ENCODE peak calls at places on chromosomes 6 and 20, in five cellular contexts. K, Q, C, I and E are unnamed samples.
A peak's percentile ranks its signal among the peaks of the same experiment; 100 is the strongest.

GRCh38 chr20:17471606-17472187 is 59.5 kb downstream of the BFSP1 start:
- DNase-seq in K (no peak), Q (no peak), C (no peak), I (no peak), E (no peak)

GRCh38 chr6:157323924-157324276 is 581 bp upstream of the TMEM242 start:
- DNase-seq in K (no peak), Q (no peak), C (peak; percentile 81), I (peak; percentile 81), E (no peak)

GRCh38 chr20:35695245-35695749 is 3.9 kb downstream of the NFS1 start:
- DNase-seq in K (no peak), Q (no peak), C (peak; percentile 67), I (no peak), E (no peak)

GRCh38 chr6:149938571-149939462 is 3.0 kb upstream of the ULBP2 start:
- DNase-seq in K (peak; percentile 68), Q (peak; percentile 34), C (no peak), I (no peak), E (peak; percentile 50)

GRCh38 chr6:134094436-134094835 is 42.0 kb upstream of the SLC2A12 start:
- DNase-seq in K (no peak), Q (no peak), C (no peak), I (no peak), E (no peak)

GRCh38 chr6:30568245-30568644 is 3.0 kb upstream of the ABCF1 start:
- DNase-seq in K (no peak), Q (no peak), C (no peak), I (peak; percentile 37), E (no peak)

GRCh38 chr6:152981989-152982767 is 663 bp downstream of the FBXO5 start:
- DNase-seq in K (no peak), Q (no peak), C (no peak), I (peak; percentile 64), E (no peak)

GRCh38 chr20:14751191-14751590 is 413.8 kb upstream of the FLRT3 start:
- DNase-seq in K (no peak), Q (no peak), C (no peak), I (no peak), E (no peak)

GRCh38 chr6:73774311-73774766 is 78.3 kb downstream of the CD109 start:
- DNase-seq in K (no peak), Q (peak; percentile 9), C (no peak), I (no peak), E (no peak)

GRCh38 chr6:43932259-43932900 is 162.4 kb downstream of the VEGFA start:
- DNase-seq in K (no peak), Q (no peak), C (no peak), I (no peak), E (no peak)

GRCh38 chr6:44386929-44387345 is 569 bp upstream of the CDC5L start:
- DNase-seq in K (no peak), Q (no peak), C (no peak), I (no peak), E (no peak)

GRCh38 chr6:152143359-152143758 is 335.9 kb downstream of the ESR1 start:
- DNase-seq in K (no peak), Q (no peak), C (peak; percentile 25), I (no peak), E (no peak)

GRCh38 chr20:57398901-57399535 is 7.8 kb downstream of the RBM38 start:
- DNase-seq in K (no peak), Q (no peak), C (no peak), I (no peak), E (no peak)

GRCh38 chr20:58025233-58025632 is 203.2 kb downstream of the ANKRD60 start:
- DNase-seq in K (no peak), Q (no peak), C (no peak), I (no peak), E (no peak)

GRCh38 chr20:22800161-22800560 is 215.8 kb upstream of the FOXA2 start:
- DNase-seq in K (no peak), Q (no peak), C (no peak), I (no peak), E (no peak)

GRCh38 chr20:62616728-62617621 is 25.3 kb upstream of the SLCO4A1 start:
- DNase-seq in K (peak; percentile 92), Q (no peak), C (peak; percentile 71), I (peak; percentile 82), E (peak; percentile 89)

GRCh38 chr20:61966492-61967244 is 99.0 kb downstream of the TAF4 start:
- DNase-seq in K (no peak), Q (no peak), C (peak; percentile 39), I (no peak), E (no peak)

GRCh38 chr6:30322527-30323501 is 3.9 kb upstream of the TRIM39 start:
- DNase-seq in K (no peak), Q (no peak), C (no peak), I (peak; percentile 69), E (no peak)

GRCh38 chr6:117544725-117545124 is 57.6 kb downstream of the GOPC start:
- DNase-seq in K (no peak), Q (no peak), C (no peak), I (peak; percentile 53), E (no peak)

GRCh38 chr6:7114744-7115451 is 7.1 kb downstream of the RREB1 start:
- DNase-seq in K (no peak), Q (no peak), C (no peak), I (peak; percentile 53), E (no peak)

GRCh38 chr20:63333241-63333836 is 27.8 kb downstream of the CHRNA4 start:
- DNase-seq in K (no peak), Q (no peak), C (no peak), I (no peak), E (no peak)

GRCh38 chr6:128541261-128541660 is 20.9 kb upstream of the PTPRK start:
- DNase-seq in K (no peak), Q (no peak), C (no peak), I (no peak), E (no peak)

GRCh38 chr6:148423601-148424270 is 81.1 kb downstream of the SASH1 start:
- DNase-seq in K (no peak), Q (no peak), C (no peak), I (no peak), E (no peak)

GRCh38 chr20:31990958-31991705 is 19.1 kb upstream of the CCM2L start:
- DNase-seq in K (no peak), Q (no peak), C (no peak), I (no peak), E (no peak)

GRCh38 chr6:10837692-10837996 is 695 bp downstream of the MAK start:
- DNase-seq in K (peak; percentile 8), Q (no peak), C (no peak), I (peak; percentile 64), E (peak; percentile 7)

GRCh38 chr6:161586866-161587265 is 313.0 kb upstream of the AGPAT4 start:
- DNase-seq in K (no peak), Q (no peak), C (no peak), I (no peak), E (no peak)

GRCh38 chr6:143536461-143536865 is 24.9 kb upstream of the FUCA2 start:
- DNase-seq in K (peak; percentile 29), Q (no peak), C (no peak), I (no peak), E (no peak)
- TF ChIP-seq POLR2A in K (no peak), Q (peak; percentile 47), C (no peak), I (no peak), E (no peak)

DNA sequence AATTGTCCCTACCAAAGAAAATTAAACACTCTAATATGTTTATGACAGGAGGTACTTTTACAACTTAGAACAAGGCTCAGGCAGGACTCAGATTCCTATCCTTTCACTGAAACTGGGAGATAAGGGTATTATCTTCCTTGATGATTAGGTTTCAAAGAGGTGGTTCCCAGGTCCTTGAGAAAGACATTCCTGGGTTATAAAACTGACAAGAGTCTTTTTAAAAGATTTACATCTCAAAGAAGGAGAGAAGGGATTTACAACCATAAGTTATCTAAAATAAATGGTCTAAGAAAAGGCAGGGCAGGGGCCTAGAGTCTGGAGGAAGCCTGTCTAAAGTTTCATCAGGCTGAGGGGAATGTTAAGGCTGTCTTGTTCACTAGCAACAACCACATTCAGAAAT is 1492.5 kb downstream of the HACE1 start:
- DNase-seq in K (no peak), Q (no peak), C (no peak), I (no peak), E (no peak)
- TF ChIP-seq TAF1 in K (no peak), Q (no peak), C (no peak), I (no peak), E (no peak)

GRCh38 chr20:20733943-20734342 is 21.5 kb upstream of the RALGAPA2 start:
- DNase-seq in K (no peak), Q (no peak), C (no peak), I (no peak), E (no peak)
- TF ChIP-seq POLR2A in K (no peak), Q (no peak), C (no peak), I (no peak), E (no peak)

GRCh38 chr6:84280030-84280429 is 52.6 kb upstream of the CEP162 start:
- DNase-seq in K (no peak), Q (no peak), C (no peak), I (no peak), E (no peak)

GRCh38 chr6:84282566-84282965 is 55.1 kb upstream of the CEP162 start:
- DNase-seq in K (no peak), Q (no peak), C (no peak), I (no peak), E (no peak)

GRCh38 chr6:84278311-84278710 is 50.9 kb upstream of the CEP162 start:
- DNase-seq in K (no peak), Q (no peak), C (no peak), I (no peak), E (no peak)

GRCh38 chr6:84284428-84285033 is 57.1 kb upstream of the CEP162 start:
- DNase-seq in K (no peak), Q (no peak), C (peak; percentile 3), I (peak; percentile 50), E (no peak)

GRCh38 chr6:84280639-84281038 is 53.2 kb upstream of the CEP162 start:
- DNase-seq in K (no peak), Q (no peak), C (no peak), I (peak; percentile 29), E (no peak)
- TF ChIP-seq TAF1 in K (no peak), Q (no peak), C (no peak), I (no peak), E (no peak)

GRCh38 chr6:49826743-49827406 is 39.5 kb downstream of the CRISP1 start:
- DNase-seq in K (no peak), Q (peak; percentile 56), C (no peak), I (peak; percentile 49), E (no peak)
- TF ChIP-seq POLR2A in K (no peak), Q (no peak), C (no peak), I (no peak), E (no peak)

GRCh38 chr20:23946206-23946605 is 42.4 kb downstream of the GGTLC1 start:
- DNase-seq in K (no peak), Q (no peak), C (no peak), I (no peak), E (no peak)
- TF ChIP-seq TAF1 in K (no peak), Q (no peak), C (no peak), I (no peak), E (no peak)

GRCh38 chr6:114714836-114715507 is 372.1 kb upstream of the HS3ST5 start:
- DNase-seq in K (no peak), Q (peak; percentile 37), C (no peak), I (no peak), E (no peak)
- TF ChIP-seq POLR2A in K (no peak), Q (no peak), C (no peak), I (no peak), E (no peak)